ENCODE peak calls at places on chromosome 6, in seven cellular contexts. T is fibroblast of mammary gland, D is left lung, V is right lobe of liver, L is HL-60, J is SK-N-SH, U is BE2C. G is an unnamed sample.

GRCh38 chr6:149234051-149234962 is 83.2 kb upstream of the TAB2 start:
- DNase-seq in L (no peak), J (no peak), T (peak; percentile 51), D (no peak), U (no peak), V (no peak), G (no peak)

GRCh38 chr6:110295451-110296145 is 62.6 kb downstream of the METTL24 start:
- DNase-seq in U (no peak), V (no peak), L (no peak), J (no peak), D (no peak), T (no peak), G (no peak)

GRCh38 chr6:132713355-132714134 is at the start of gene VNN1:
- DNase-seq in V (peak; percentile 88), D (peak; percentile 44), L (peak; percentile 63), U (no peak), T (no peak), J (no peak), G (peak; percentile 37)

GRCh38 chr6:6221829-6222535 is 98.5 kb downstream of the F13A1 start:
- DNase-seq in V (no peak), J (peak; percentile 17), D (no peak), T (no peak), U (peak; percentile 26), L (no peak), G (no peak)

GRCh38 chr6:134722429-134722828 is 227.5 kb downstream of the ALDH8A1 start:
- DNase-seq in L (no peak), U (no peak), J (no peak), D (no peak), T (peak; percentile 58), V (no peak), G (peak; percentile 52)

GRCh38 chr6:35185302-35185681 is 28.5 kb upstream of the SCUBE3 start:
- DNase-seq in J (no peak), U (no peak), T (peak; percentile 43), D (peak; percentile 59), V (no peak), L (no peak), G (peak; percentile 62)

GRCh38 chr6:137231895-137232294 is 12.7 kb upstream of the IFNGR1 start:
- DNase-seq in J (no peak), T (no peak), U (no peak), D (no peak), L (no peak), V (no peak), G (no peak)

GRCh38 chr6:55820696-55821095 is 54.7 kb downstream of the BMP5 start:
- DNase-seq in L (no peak), V (no peak), D (no peak), T (no peak), U (no peak), J (no peak), G (no peak)

GRCh38 chr6:31128093-31128676 is 7.9 kb upstream of the CDSN start:
- DNase-seq in V (peak; percentile 64), T (peak; percentile 40), L (peak; percentile 17), D (no peak), J (peak; percentile 60), U (peak; percentile 68), G (peak; percentile 21)

GRCh38 chr6:152054441-152054840 is 247.0 kb downstream of the ESR1 start:
- DNase-seq in T (peak; percentile 28), U (no peak), D (no peak), J (no peak), L (no peak), V (no peak), G (peak; percentile 51)

GRCh38 chr6:116073765-116074450 is 13.2 kb upstream of the FRK start:
- DNase-seq in T (peak; percentile 74), U (no peak), V (no peak), D (no peak), L (no peak), J (no peak), G (peak; percentile 40)

GRCh38 chr6:44262467-44263356 is 2.6 kb downstream of the NFKBIE start:
- DNase-seq in L (no peak), T (no peak), U (no peak), J (no peak), V (no peak), D (no peak), G (no peak)

GRCh38 chr6:170088349-170088951 is 202.4 kb downstream of the DLL1 start:
- DNase-seq in L (no peak), V (peak; percentile 37), T (no peak), J (no peak), D (peak; percentile 36), U (no peak), G (no peak)

GRCh38 chr6:158309814-158310213 is 2.5 kb upstream of the TULP4 start:
- DNase-seq in U (no peak), L (no peak), V (no peak), T (no peak), D (no peak), J (no peak), G (no peak)

GRCh38 chr6:41098366-41098765 is 25.6 kb downstream of the NFYA start:
- DNase-seq in J (no peak), D (no peak), T (peak; percentile 3), V (no peak), U (no peak), L (no peak), G (no peak)

GRCh38 chr6:162942860-162943259 is 215.1 kb downstream of the PACRG start:
- DNase-seq in V (no peak), J (no peak), L (no peak), U (no peak), D (no peak), T (peak; percentile 89), G (peak; percentile 74)

GRCh38 chr6:50198245-50198644 is 148.5 kb upstream of the DEFB112 start:
- DNase-seq in D (no peak), J (no peak), T (no peak), L (no peak), U (no peak), V (no peak), G (no peak)

GRCh38 chr6:7200598-7201443 is 93.1 kb downstream of the RREB1 start:
- DNase-seq in U (no peak), V (peak; percentile 89), J (no peak), T (no peak), L (no peak), D (peak; percentile 76), G (no peak)

GRCh38 chr6:130744601-130745382 is 82.4 kb upstream of the SMLR1 start:
- DNase-seq in U (no peak), T (peak; percentile 5), D (no peak), L (no peak), J (no peak), V (no peak), G (peak; percentile 21)

GRCh38 chr6:25922301-25922700 is 8.2 kb downstream of the SLC17A2 start:
- DNase-seq in L (no peak), J (no peak), D (no peak), V (no peak), U (no peak), T (peak; percentile 84), G (peak; percentile 57)

GRCh38 chr6:53888931-53889330 is 94.1 kb downstream of the LRRC1 start:
- DNase-seq in V (no peak), J (no peak), T (peak; percentile 37), U (no peak), L (no peak), D (no peak), G (peak; percentile 41)

GRCh38 chr6:148414836-148415235 is 72.2 kb downstream of the SASH1 start:
- DNase-seq in D (no peak), J (no peak), V (no peak), L (no peak), T (peak; percentile 86), U (no peak), G (peak; percentile 85)

GRCh38 chr6:64520050-64520449 is 884.4 kb downstream of the PHF3 start:
- DNase-seq in T (peak; percentile 97), U (no peak), D (no peak), V (no peak), L (no peak), J (no peak), G (peak; percentile 80)

GRCh38 chr6:123316733-123317323 is 319.9 kb downstream of the TRDN start:
- DNase-seq in U (no peak), D (no peak), J (peak; percentile 0), L (no peak), T (peak; percentile 33), V (no peak), G (peak; percentile 15)

GRCh38 chr6:169363590-169363989 is 109.9 kb upstream of the THBS2 start:
- DNase-seq in U (no peak), L (no peak), T (peak; percentile 63), J (no peak), D (no peak), V (no peak), G (peak; percentile 86)

DNA sequence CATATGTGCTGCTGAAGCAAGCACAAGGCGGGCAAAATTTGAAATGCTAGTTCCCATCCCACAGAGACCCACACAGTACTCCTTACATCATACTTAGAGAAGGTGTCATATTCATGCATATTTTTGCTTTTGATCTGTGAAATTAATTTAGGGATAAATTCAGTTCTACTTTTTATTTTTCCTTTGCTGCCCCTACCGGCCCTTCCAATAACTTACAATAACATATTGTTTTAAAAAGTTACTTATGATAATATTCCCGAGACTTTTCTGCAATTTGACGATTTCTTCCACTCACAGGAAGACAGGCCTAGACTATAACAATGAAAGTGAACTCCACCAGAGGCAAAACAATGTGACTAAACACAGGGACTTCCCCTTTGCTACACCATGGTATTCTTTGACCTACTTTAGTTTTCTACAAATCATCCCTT is 35.0 kb downstream of the SESN1 start:
- DNase-seq in L (no peak), J (no peak), U (no peak), V (no peak), T (peak; percentile 62), D (no peak), G (peak; percentile 24)
- TF ChIP-seq CTCF in L (no peak), J (peak; percentile 22), U (no peak), V (peak; percentile 12), T (peak; percentile 30), D (no peak), G (no peak)

GRCh38 chr6:32240686-32241085 is 16.8 kb upstream of the NOTCH4 start:
- DNase-seq in L (no peak), D (no peak), V (no peak), U (no peak), T (no peak), J (no peak), G (no peak)
- TF ChIP-seq CTCF in L (no peak), D (no peak), V (no peak), U (no peak), T (peak; percentile 5), J (no peak), G (no peak)

GRCh38 chr6:114169763-114170162 is 173.1 kb downstream of the HS3ST5 start:
- DNase-seq in J (no peak), U (no peak), D (no peak), V (no peak), L (no peak), T (no peak), G (no peak)
- TF ChIP-seq CTCF in J (no peak), U (no peak), D (no peak), V (no peak), L (no peak), T (no peak), G (no peak)

DNA sequence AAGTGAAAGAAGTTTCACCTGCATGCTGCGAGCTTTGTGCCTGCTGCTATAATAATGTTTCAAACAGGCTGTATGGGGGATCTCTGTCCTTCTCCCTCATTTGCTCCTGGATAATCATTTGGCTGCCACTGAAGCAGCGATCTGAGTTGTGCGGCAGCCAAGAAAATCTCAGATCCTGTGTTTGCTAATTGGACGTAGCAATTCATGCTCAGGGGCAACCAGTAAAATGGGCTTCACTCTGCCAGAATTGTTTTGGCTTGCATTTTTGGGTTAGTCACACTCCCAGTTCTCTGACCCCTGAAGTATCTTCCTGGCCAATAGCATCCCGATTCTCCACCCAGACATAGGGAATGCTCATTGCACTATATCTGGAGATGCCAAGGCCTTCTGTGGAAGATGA is 13.7 kb upstream of the STXBP5 start:
- DNase-seq in L (no peak), D (no peak), U (no peak), V (no peak), J (no peak), T (no peak), G (no peak)
- TF ChIP-seq CTCF in L (no peak), D (no peak), U (no peak), V (no peak), J (no peak), T (no peak), G (no peak)